ENCODE peak calls at places on chromosomes 2 and 18, in seven cellular contexts. F is tibial nerve, U is pancreas, M is sigmoid colon, T is vagina, R is esophagus squamous epithelium, W is breast epithelium. L is an unnamed sample.
A peak's percentile ranks its signal among the peaks of the same experiment; 100 is the strongest.

GRCh38 chr2:74658516-74658915 is 4.5 kb downstream of the SEMA4F start:
- DNase-seq in F (no peak), U (no peak), M (no peak), T (no peak), R (no peak), W (no peak), L (no peak)

GRCh38 chr2:127609818-127610217 is 36.1 kb upstream of the GPR17 start:
- DNase-seq in F (no peak), U (no peak), M (peak; percentile 50), T (no peak), R (no peak), W (no peak), L (peak; percentile 2)

GRCh38 chr18:79380816-79381806 is 14.6 kb upstream of the NFATC1 start:
- DNase-seq in F (peak; percentile 65), U (peak; percentile 39), M (peak; percentile 84), T (no peak), R (no peak), W (peak; percentile 75), L (peak; percentile 79)

GRCh38 chr2:145350011-145350410 is 830.1 kb upstream of the ZEB2 start:
- DNase-seq in F (no peak), U (no peak), M (no peak), T (no peak), R (no peak), W (no peak), L (no peak)

GRCh38 chr2:168964251-168964807 is 63.2 kb downstream of the G6PC2 start:
- DNase-seq in F (no peak), U (no peak), M (no peak), T (no peak), R (no peak), W (peak; percentile 70), L (no peak)

GRCh38 chr2:224776795-224777562 is 60.8 kb upstream of the CCDC195 start:
- DNase-seq in F (no peak), U (no peak), M (no peak), T (no peak), R (no peak), W (no peak), L (peak; percentile 46)

GRCh38 chr2:197113221-197113831 is 186.8 kb upstream of the PGAP1 start:
- DNase-seq in F (no peak), U (no peak), M (no peak), T (no peak), R (no peak), W (no peak), L (peak; percentile 42)

GRCh38 chr2:217942731-217943335 is 60.0 kb downstream of the TNS1 start:
- DNase-seq in F (no peak), U (no peak), M (no peak), T (no peak), R (no peak), W (no peak), L (no peak)

GRCh38 chr2:32627441-32627900 is 379 bp upstream of the TTC27 start:
- DNase-seq in F (no peak), U (peak; percentile 29), M (peak; percentile 76), T (no peak), R (no peak), W (no peak), L (peak; percentile 58)

GRCh38 chr18:43661570-43661969 is 384.3 kb upstream of the SYT4 start:
- DNase-seq in F (no peak), U (peak; percentile 2), M (no peak), T (no peak), R (no peak), W (no peak), L (peak; percentile 41)

GRCh38 chr2:47486858-47487497 is 84.0 kb downstream of the MSH2 start:
- DNase-seq in F (no peak), U (no peak), M (no peak), T (no peak), R (no peak), W (no peak), L (no peak)

GRCh38 chr2:111138834-111139233 is 18.1 kb downstream of the BCL2L11 start:
- DNase-seq in F (no peak), U (no peak), M (no peak), T (no peak), R (no peak), W (no peak), L (no peak)

GRCh38 chr2:131646669-131647297 is 119.1 kb downstream of the CCDC74A start:
- DNase-seq in F (no peak), U (no peak), M (no peak), T (no peak), R (no peak), W (no peak), L (no peak)

GRCh38 chr2:46304635-46305034 is 7.4 kb downstream of the EPAS1 start:
- DNase-seq in F (no peak), U (no peak), M (no peak), T (no peak), R (no peak), W (no peak), L (no peak)

GRCh38 chr18:10588975-10589374 is 63.1 kb downstream of the NAPG start:
- DNase-seq in F (no peak), U (no peak), M (no peak), T (no peak), R (no peak), W (no peak), L (no peak)

GRCh38 chr2:118801154-118801553 is 46.3 kb downstream of the EN1 start:
- DNase-seq in F (no peak), U (no peak), M (no peak), T (no peak), R (no peak), W (no peak), L (no peak)

GRCh38 chr2:239225921-239226561 is 174.8 kb downstream of the HDAC4 start:
- DNase-seq in F (no peak), U (no peak), M (peak; percentile 74), T (no peak), R (no peak), W (no peak), L (peak; percentile 61)

GRCh38 chr2:3267869-3268704 is 109.5 kb downstream of the EIPR1 start:
- DNase-seq in F (no peak), U (no peak), M (no peak), T (no peak), R (no peak), W (no peak), L (no peak)

GRCh38 chr18:53018791-53019190 is 678.8 kb downstream of the DCC start:
- DNase-seq in F (no peak), U (no peak), M (no peak), T (no peak), R (no peak), W (no peak), L (peak; percentile 26)

GRCh38 chr2:169727065-169727464 is 6.6 kb upstream of the KLHL23 start:
- DNase-seq in F (no peak), U (no peak), M (no peak), T (no peak), R (no peak), W (no peak), L (no peak)

GRCh38 chr2:158411748-158412147 is 44.8 kb downstream of the CCDC148 start:
- DNase-seq in F (no peak), U (no peak), M (no peak), T (no peak), R (no peak), W (no peak), L (no peak)

GRCh38 chr2:205706769-205707375 is 24.6 kb downstream of the NRP2 start:
- DNase-seq in F (no peak), U (no peak), M (peak; percentile 94), T (no peak), R (peak; percentile 29), W (no peak), L (peak; percentile 71)

GRCh38 chr2:45450633-45451032 is 160.4 kb downstream of the SRBD1 start:
- DNase-seq in F (no peak), U (peak; percentile 17), M (no peak), T (no peak), R (no peak), W (no peak), L (no peak)

GRCh38 chr18:58862851-58863538 is 1.7 kb upstream of the ZNF532 start:
- DNase-seq in F (no peak), U (no peak), M (peak; percentile 66), T (no peak), R (no peak), W (no peak), L (peak; percentile 45)

GRCh38 chr2:38685116-38685735 is 19.3 kb downstream of the GALM start:
- DNase-seq in F (no peak), U (peak; percentile 31), M (no peak), T (no peak), R (no peak), W (peak; percentile 61), L (no peak)

GRCh38 chr18:8959551-8960135 is 142.9 kb upstream of the NDUFV2 start:
- DNase-seq in F (no peak), U (no peak), M (no peak), T (no peak), R (no peak), W (no peak), L (peak; percentile 14)

GRCh38 chr2:29124504-29124903 is 9.3 kb downstream of the CLIP4 start:
- DNase-seq in F (no peak), U (no peak), M (no peak), T (no peak), R (no peak), W (no peak), L (no peak)
- H3K36me3 ChIP-seq in F (no peaks in the 10 kb centered on the region), U (no peaks in the 10 kb centered on the region), M (peaks cover 29% of the 10 kb centered on the region), T (no peaks in the 10 kb centered on the region), R (no peaks in the 10 kb centered on the region), W (no peaks in the 10 kb centered on the region), L (no peaks in the 10 kb centered on the region)

GRCh38 chr18:50044402-50044801 is 150.5 kb downstream of the MYO5B start:
- DNase-seq in F (no peak), U (no peak), M (no peak), T (no peak), R (no peak), W (no peak), L (peak; percentile 21)
- TF ChIP-seq CTCF in F (no peak), U (no peak), M (no peak), T (no peak), R (no peak), W (no peak), L (no peak)

GRCh38 chr2:177225965-177226360 is 13.4 kb downstream of the HNRNPA3 start:
- DNase-seq in F (no peak), U (no peak), M (no peak), T (no peak), R (no peak), W (no peak), L (no peak)

GRCh38 chr2:177217247-177217843 is 4.8 kb downstream of the HNRNPA3 start:
- DNase-seq in F (no peak), U (no peak), M (no peak), T (no peak), R (no peak), W (no peak), L (no peak)

GRCh38 chr2:177221534-177221933 is 8.9 kb downstream of the HNRNPA3 start:
- DNase-seq in F (no peak), U (no peak), M (no peak), T (no peak), R (no peak), W (no peak), L (no peak)

DNA sequence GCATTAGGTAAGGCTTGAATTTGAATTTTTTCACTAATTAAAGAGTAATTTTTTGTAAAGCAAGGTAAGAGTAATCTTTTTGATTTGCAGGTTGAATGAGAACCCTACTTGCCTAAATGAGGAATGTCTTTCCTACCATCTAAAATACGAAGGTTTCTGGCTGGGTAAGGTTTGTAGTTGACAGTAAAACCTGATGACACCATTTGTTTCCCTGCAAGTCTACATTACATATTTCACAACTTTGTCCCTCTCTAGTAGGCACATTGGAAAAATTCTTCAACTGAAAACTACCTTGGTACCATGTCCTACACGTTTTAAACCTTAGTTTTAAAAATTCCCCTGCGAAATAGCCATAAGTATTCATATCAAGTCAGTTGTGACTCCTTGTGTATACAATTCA is 9.4 kb downstream of the HNRNPA3 start:
- DNase-seq in F (no peak), U (no peak), M (no peak), T (no peak), R (no peak), W (no peak), L (no peak)
- H3K36me3 ChIP-seq in F (peaks cover 20% of the 10 kb centered on the region), U (peaks cover 21% of the 10 kb centered on the region), M (peaks cover 80% of the 10 kb centered on the region), T (peaks cover 8% of the 10 kb centered on the region), R (peaks cover 38% of the 10 kb centered on the region), W (no peaks in the 10 kb centered on the region), L (peaks cover 7% of the 10 kb centered on the region)

GRCh38 chr2:79086255-79086654 is 1.5 kb downstream of the REG1B start:
- DNase-seq in F (no peak), U (no peak), M (no peak), T (no peak), R (no peak), W (no peak), L (no peak)
- TF ChIP-seq CTCF in F (no peak), U (no peak), M (no peak), T (no peak), R (no peak), W (no peak), L (no peak)

L was measured in hepatocyte.